ENCODE peak calls at places on chromosomes 13 and 19, in eight cellular contexts. X, O, J, A, Z, G, C and R are unnamed samples.

GRCh38 chr19:6221220-6221877 is 58.4 kb downstream of the MLLT1 start:
- DNase-seq in X (no peak), O (no peak), J (no peak), A (no peak), Z (no peak), G (no peak), C (no peak), R (no peak)

GRCh38 chr13:65605386-65605785 is 1624.8 kb downstream of the PCDH9 start:
- DNase-seq in X (no peak), O (no peak), J (no peak), A (no peak), Z (no peak), G (no peak), C (no peak), R (no peak)

GRCh38 chr19:46737761-46738171 is 8.1 kb upstream of the FKRP start:
- DNase-seq in X (no peak), O (no peak), J (no peak), A (no peak), Z (no peak), G (no peak), C (no peak), R (no peak)

GRCh38 chr13:75312884-75313520 is 169.0 kb downstream of the TBC1D4 start:
- DNase-seq in X (no peak), O (no peak), J (no peak), A (peak; percentile 32), Z (no peak), G (no peak), C (peak; percentile 9), R (no peak)

GRCh38 chr13:38819053-38819452 is 132.2 kb downstream of the FREM2 start:
- DNase-seq in X (no peak), O (no peak), J (no peak), A (peak; percentile 41), Z (no peak), G (no peak), C (no peak), R (no peak)

GRCh38 chr19:35292986-35293732 is 1.2 kb downstream of the MAG start:
- DNase-seq in X (no peak), O (no peak), J (no peak), A (no peak), Z (no peak), G (no peak), C (no peak), R (no peak)

GRCh38 chr19:19109601-19110000 is 28.7 kb downstream of the TMEM161A start:
- DNase-seq in X (no peak), O (no peak), J (no peak), A (no peak), Z (no peak), G (no peak), C (no peak), R (no peak)

GRCh38 chr19:623974-624373 is 9.4 kb downstream of the POLRMT start:
- DNase-seq in X (no peak), O (peak; percentile 94), J (peak; percentile 6), A (no peak), Z (no peak), G (no peak), C (no peak), R (no peak)

GRCh38 chr13:81171065-81171647 is 830.2 kb upstream of the SPRY2 start:
- DNase-seq in X (no peak), O (peak; percentile 3), J (peak; percentile 38), A (peak; percentile 19), Z (no peak), G (no peak), C (no peak), R (no peak)

GRCh38 chr19:1929051-1929742 is 11.8 kb upstream of the CSNK1G2 start:
- DNase-seq in X (no peak), O (peak; percentile 67), J (peak; percentile 33), A (peak; percentile 64), Z (peak; percentile 50), G (peak; percentile 81), C (peak; percentile 67), R (no peak)

GRCh38 chr19:3604227-3604986 is 2.3 kb downstream of the TBXA2R start:
- DNase-seq in X (no peak), O (no peak), J (no peak), A (no peak), Z (no peak), G (no peak), C (no peak), R (no peak)

GRCh38 chr13:102812616-102813287 is 13.8 kb downstream of the BIVM start:
- DNase-seq in X (no peak), O (no peak), J (peak; percentile 71), A (no peak), Z (no peak), G (no peak), C (no peak), R (no peak)

GRCh38 chr13:90360785-90361184 is 986.7 kb upstream of the MIR17HG start:
- DNase-seq in X (no peak), O (no peak), J (no peak), A (no peak), Z (no peak), G (no peak), C (no peak), R (no peak)

GRCh38 chr19:47564081-47564480 is 8.9 kb downstream of the ZNF541 start:
- DNase-seq in X (no peak), O (no peak), J (no peak), A (no peak), Z (no peak), G (no peak), C (no peak), R (no peak)

GRCh38 chr13:49110122-49110831 is 109.9 kb upstream of the MLNR start:
- DNase-seq in X (peak; percentile 39), O (peak; percentile 86), J (peak; percentile 74), A (peak; percentile 91), Z (peak; percentile 77), G (peak; percentile 81), C (peak; percentile 68), R (peak; percentile 73)

GRCh38 chr19:55066107-55066709 is 3.3 kb upstream of the RDH13 start:
- DNase-seq in X (no peak), O (no peak), J (no peak), A (no peak), Z (no peak), G (no peak), C (no peak), R (no peak)

GRCh38 chr13:31504918-31505317 is 234.4 kb upstream of the RXFP2 start:
- DNase-seq in X (no peak), O (no peak), J (no peak), A (no peak), Z (no peak), G (no peak), C (no peak), R (no peak)

GRCh38 chr13:111210488-111210887 is 95.4 kb downstream of the ARHGEF7 start:
- DNase-seq in X (peak; percentile 47), O (no peak), J (peak; percentile 76), A (peak; percentile 57), Z (no peak), G (peak; percentile 48), C (no peak), R (no peak)

GRCh38 chr13:49786609-49787008 is 5.9 kb downstream of the KPNA3 start:
- DNase-seq in X (no peak), O (no peak), J (no peak), A (no peak), Z (no peak), G (no peak), C (no peak), R (no peak)

GRCh38 chr13:30339721-30340366 is 32.5 kb upstream of the KATNAL1 start:
- DNase-seq in X (no peak), O (no peak), J (no peak), A (no peak), Z (no peak), G (no peak), C (no peak), R (no peak)

GRCh38 chr19:7646426-7646700 is 9.5 kb downstream of the STXBP2 start:
- DNase-seq in X (no peak), O (no peak), J (no peak), A (no peak), Z (no peak), G (no peak), C (no peak), R (no peak)

GRCh38 chr13:83796364-83796763 is 85.9 kb downstream of the SLITRK1 start:
- DNase-seq in X (no peak), O (no peak), J (no peak), A (no peak), Z (no peak), G (no peak), C (no peak), R (no peak)

GRCh38 chr19:38044267-38045111 is 137.5 kb downstream of the SIPA1L3 start:
- DNase-seq in X (no peak), O (peak; percentile 42), J (no peak), A (no peak), Z (no peak), G (no peak), C (no peak), R (no peak)

GRCh38 chr13:32267836-32268439 is 47.2 kb downstream of the ZAR1L start:
- DNase-seq in X (no peak), O (no peak), J (no peak), A (no peak), Z (no peak), G (no peak), C (peak; percentile 31), R (no peak)

GRCh38 chr13:99608345-99608744 is 107.1 kb downstream of the TM9SF2 start:
- DNase-seq in X (no peak), O (no peak), J (no peak), A (no peak), Z (no peak), G (no peak), C (no peak), R (no peak)

GRCh38 chr13:112748947-112749346 is 59.1 kb downstream of the ATP11A start:
- DNase-seq in X (no peak), O (no peak), J (no peak), A (no peak), Z (no peak), G (peak; percentile 74), C (no peak), R (peak; percentile 8)

GRCh38 chr13:20192470-20193141 is at the start of gene GJB2:
- DNase-seq in X (no peak), O (no peak), J (no peak), A (no peak), Z (no peak), G (no peak), C (no peak), R (no peak)

GRCh38 chr19:2586196-2586595 is 110.3 kb downstream of the GADD45B start:
- DNase-seq in X (no peak), O (no peak), J (no peak), A (no peak), Z (no peak), G (no peak), C (no peak), R (no peak)

GRCh38 chr13:29771247-29771646 is 79.2 kb downstream of the UBL3 start:
- DNase-seq in X (peak; percentile 15), O (peak; percentile 36), J (peak; percentile 27), A (peak; percentile 31), Z (no peak), G (no peak), C (no peak), R (no peak)

GRCh38 chr13:91307887-91308286 is 39.6 kb upstream of the MIR17HG start:
- DNase-seq in X (no peak), O (no peak), J (no peak), A (no peak), Z (no peak), G (no peak), C (no peak), R (no peak)

GRCh38 chr13:48564046-48564445 is 31.2 kb upstream of the RCBTB2 start:
- DNase-seq in X (no peak), O (no peak), J (no peak), A (no peak), Z (no peak), G (no peak), C (no peak), R (no peak)

GRCh38 chr13:33610471-33611015 is 207.4 kb upstream of the RFC3 start:
- DNase-seq in X (no peak), O (peak; percentile 1), J (peak; percentile 47), A (no peak), Z (no peak), G (peak; percentile 78), C (peak; percentile 37), R (no peak)

GRCh38 chr13:90999401-90999800 is 348.1 kb upstream of the MIR17HG start:
- DNase-seq in X (no peak), O (no peak), J (no peak), A (no peak), Z (no peak), G (no peak), C (no peak), R (no peak)

GRCh38 chr13:101150998-101151397 is 265.3 kb downstream of the NALCN start:
- DNase-seq in X (no peak), O (no peak), J (no peak), A (no peak), Z (no peak), G (no peak), C (no peak), R (no peak)